ENCODE peak calls at places on chromosomes 5 and 9, in six cellular contexts. N is cardiac fibroblast, K is brain microvascular endothelial cell, Y is keratinocyte, O is endodermal cell, R is prostate gland. B is an unnamed sample.

GRCh38 chr9:105884416-105884815 is 190.1 kb downstream of the TMEM38B start:
- DNase-seq in N (no peak), K (no peak), Y (no peak), O (no peak), R (no peak), B (no peak)

GRCh38 chr5:66742083-66742895 is 146.1 kb downstream of the MAST4 start:
- DNase-seq in N (peak), K (peak), Y (no peak), O (peak), R (peak), B (no peak)

GRCh38 chr9:133968966-133969617 is 23.0 kb downstream of the VAV2 start:
- DNase-seq in N (no peak), K (no peak), Y (no peak), O (no peak), R (no peak), B (no peak)

GRCh38 chr9:136012651-136013050 is 51.5 kb upstream of the UBAC1 start:
- DNase-seq in N (peak), K (no peak), Y (no peak), O (peak), R (no peak), B (peak)

GRCh38 chr5:175520321-175520720 is 42.0 kb downstream of the SFXN1 start:
- DNase-seq in N (no peak), K (no peak), Y (no peak), O (no peak), R (no peak), B (no peak)

GRCh38 chr5:14644623-14645237 is 19.8 kb upstream of the OTULIN start:
- DNase-seq in N (no peak), K (no peak), Y (no peak), O (no peak), R (no peak), B (no peak)

GRCh38 chr5:129148-129547 is 37.2 kb downstream of the PLEKHG4B start:
- DNase-seq in N (no peak), K (no peak), Y (no peak), O (no peak), R (no peak), B (no peak)

GRCh38 chr5:154813736-154814135 is 36.7 kb downstream of the FAXDC2 start:
- DNase-seq in N (no peak), K (no peak), Y (no peak), O (no peak), R (no peak), B (no peak)

GRCh38 chr9:101486693-101487442 is 46.8 kb upstream of the RNF20 start:
- DNase-seq in N (peak), K (no peak), Y (no peak), O (peak), R (peak), B (peak)

GRCh38 chr5:37704406-37704805 is 135.4 kb downstream of the GDNF start:
- DNase-seq in N (peak), K (no peak), Y (no peak), O (no peak), R (no peak), B (no peak)

GRCh38 chr5:6592611-6593010 is 40.2 kb downstream of the NSUN2 start:
- DNase-seq in N (peak), K (no peak), Y (no peak), O (peak), R (no peak), B (no peak)

GRCh38 chr9:131473891-131474290 is 28.8 kb upstream of the POMT1 start:
- DNase-seq in N (no peak), K (no peak), Y (no peak), O (no peak), R (no peak), B (no peak)

GRCh38 chr5:172434246-172434645 is 20.1 kb downstream of the SH3PXD2B start:
- DNase-seq in N (no peak), K (no peak), Y (no peak), O (no peak), R (no peak), B (no peak)

GRCh38 chr5:134561871-134562296 is 36.4 kb downstream of the JADE2 start:
- DNase-seq in N (peak), K (peak), Y (no peak), O (peak), R (no peak), B (peak)

GRCh38 chr9:135126480-135127187 is 39.2 kb downstream of the OLFM1 start:
- DNase-seq in N (no peak), K (no peak), Y (peak), O (peak), R (peak), B (no peak)

GRCh38 chr9:116372786-116373185 is 219.2 kb downstream of the PAPPA start:
- DNase-seq in N (no peak), K (no peak), Y (no peak), O (no peak), R (no peak), B (no peak)

GRCh38 chr5:16784843-16785791 is 151.0 kb downstream of the MYO10 start:
- DNase-seq in N (peak), K (no peak), Y (no peak), O (no peak), R (no peak), B (no peak)

GRCh38 chr9:80995759-80996158 is 693.6 kb downstream of the TLE1 start:
- DNase-seq in N (peak), K (peak), Y (peak), O (no peak), R (no peak), B (peak)

GRCh38 chr5:6454628-6455053 is 6.0 kb downstream of the UBE2QL1 start:
- DNase-seq in N (no peak), K (no peak), Y (no peak), O (no peak), R (no peak), B (no peak)

GRCh38 chr9:134268308-134268724 is 57.9 kb upstream of the RXRA start:
- DNase-seq in N (no peak), K (no peak), Y (no peak), O (no peak), R (no peak), B (no peak)

GRCh38 chr9:130023147-130023787 is 19.7 kb downstream of the FNBP1 start:
- DNase-seq in N (no peak), K (no peak), Y (no peak), O (no peak), R (no peak), B (no peak)

GRCh38 chr5:130164966-130165365 is 260.7 kb downstream of the CHSY3 start:
- DNase-seq in N (peak), K (peak), Y (no peak), O (no peak), R (no peak), B (peak)

GRCh38 chr5:127957701-127958190 is 125.8 kb upstream of the SLC12A2 start:
- DNase-seq in N (no peak), K (no peak), Y (no peak), O (no peak), R (no peak), B (no peak)

GRCh38 chr5:77486344-77486962 is 5.7 kb downstream of the WDR41 start:
- DNase-seq in N (no peak), K (no peak), Y (peak), O (no peak), R (peak), B (no peak)

GRCh38 chr9:94865599-94866456 is 139.3 kb downstream of the AOPEP start:
- DNase-seq in N (peak), K (no peak), Y (no peak), O (peak), R (no peak), B (peak)

GRCh38 chr5:1885476-1885755 is 2.7 kb upstream of the IRX4 start:
- DNase-seq in N (no peak), K (no peak), Y (no peak), O (peak), R (no peak), B (no peak)

GRCh38 chr9:77759391-77759790 is 111.3 kb upstream of the GNA14 start:
- DNase-seq in N (no peak), K (no peak), Y (no peak), O (no peak), R (no peak), B (no peak)

GRCh38 chr9:81202292-81202691 is 487.1 kb downstream of the TLE1 start:
- DNase-seq in N (no peak), K (no peak), Y (no peak), O (no peak), R (no peak), B (no peak)

GRCh38 chr5:26805076-26805475 is 233.3 kb downstream of the CDH9 start:
- DNase-seq in N (no peak), K (no peak), Y (no peak), O (no peak), R (no peak), B (no peak)

GRCh38 chr5:84115727-84116126 is 269.0 kb downstream of the EDIL3 start:
- DNase-seq in N (no peak), K (no peak), Y (no peak), O (no peak), R (no peak), B (no peak)

GRCh38 chr5:68304421-68305052 is 89.0 kb downstream of the PIK3R1 start:
- DNase-seq in N (no peak), K (no peak), Y (no peak), O (no peak), R (no peak), B (no peak)
- H3K4me3 ChIP-seq in N (no peak), K (no peak), Y (no peak), O (no peak), R (no peak), B (no peak)

GRCh38 chr5:133230823-133231578 is 179.2 kb downstream of the HSPA4 start:
- DNase-seq in N (no peak), K (no peak), Y (no peak), O (no peak), R (no peak), B (no peak)

GRCh38 chr5:133227897-133228296 is 176.1 kb downstream of the HSPA4 start:
- DNase-seq in N (no peak), K (no peak), Y (no peak), O (no peak), R (no peak), B (no peak)

GRCh38 chr5:133232011-133232410 is 180.2 kb downstream of the HSPA4 start:
- DNase-seq in N (no peak), K (no peak), Y (no peak), O (no peak), R (no peak), B (no peak)

GRCh38 chr5:133228316-133228715 is 176.5 kb downstream of the HSPA4 start:
- DNase-seq in N (no peak), K (no peak), Y (peak), O (no peak), R (no peak), B (no peak)

DNA sequence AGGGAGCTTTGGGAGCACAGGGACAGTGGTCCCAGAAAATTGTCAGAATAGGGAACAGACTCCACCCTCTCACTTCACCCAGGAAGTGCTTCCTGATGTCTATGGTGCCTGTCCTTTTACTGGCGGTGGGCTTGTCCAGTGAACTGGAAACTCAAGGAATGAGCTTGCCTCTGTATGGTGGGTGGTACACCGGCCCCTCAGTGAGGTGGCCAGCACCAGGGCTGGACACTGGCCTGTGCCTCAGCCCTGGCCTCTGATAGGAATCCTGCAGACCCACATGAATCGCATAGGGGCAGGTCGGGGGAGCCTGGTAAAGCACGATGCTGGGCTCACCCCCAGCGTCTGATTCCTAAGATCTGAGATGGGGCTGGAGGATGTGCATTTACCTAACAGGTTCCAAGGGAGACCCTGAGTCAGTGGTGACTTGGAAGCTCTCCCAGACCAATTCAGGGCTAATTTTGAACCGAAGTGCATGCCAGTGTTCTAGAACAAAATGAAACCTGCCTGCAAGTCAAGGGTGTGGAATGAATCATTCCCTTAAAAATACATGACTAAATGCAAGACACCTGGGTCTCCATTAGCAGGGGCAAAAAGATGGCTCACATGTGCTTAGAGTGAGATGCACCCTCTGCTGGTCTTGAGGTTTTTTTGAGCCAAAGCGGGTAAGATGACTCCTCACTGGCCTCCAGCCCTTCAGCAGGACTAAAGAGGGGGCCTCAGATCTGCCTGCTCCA is 178.3 kb downstream of the HSPA4 start:
- DNase-seq in N (no peak), K (no peak), Y (peak), O (peak), R (no peak), B (no peak)
- TF ChIP-seq CTCF in N (no peak), K (no peak), Y (no peak), O (no peak), R (no peak), B (no peak)

DNA sequence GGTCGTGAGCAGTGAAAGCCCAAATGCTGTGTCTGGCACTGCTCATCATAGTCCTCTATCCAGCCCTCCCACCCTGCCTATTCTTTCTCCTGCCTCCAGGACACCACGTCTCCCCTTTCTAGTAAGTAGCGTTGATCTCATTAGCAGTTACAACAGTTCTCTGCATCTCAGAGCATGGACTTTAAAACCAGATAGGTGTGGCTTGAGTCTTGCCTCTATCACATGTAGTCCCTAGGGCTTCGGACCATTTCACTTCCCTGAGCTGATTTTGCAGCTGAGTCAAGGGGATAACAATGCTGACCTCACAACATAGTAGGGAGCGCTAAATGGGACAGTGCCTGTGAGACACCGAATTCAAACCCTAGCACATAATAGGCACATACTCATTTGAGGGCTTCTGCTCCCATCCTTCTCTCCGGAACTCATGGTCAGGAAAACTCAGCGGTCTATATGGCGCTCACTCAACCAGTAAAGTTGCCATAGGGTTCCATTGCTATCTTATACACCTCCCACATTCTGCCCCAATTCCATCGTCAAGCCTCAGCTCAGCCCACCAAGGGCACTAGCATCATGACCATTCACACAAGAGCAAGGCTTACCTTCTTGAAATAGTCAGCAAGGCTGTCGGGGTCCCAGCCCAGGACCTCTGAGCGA is 515 bp downstream of the LCP2 start:
- DNase-seq in N (no peak), K (no peak), Y (no peak), O (no peak), R (no peak), B (no peak)
- H3K4me3 ChIP-seq in N (no peak), K (no peak), Y (no peak), O (no peak), R (peak), B (no peak)

GRCh38 chr9:35111006-35111933 is 4.4 kb downstream of the ATOSB start:
- DNase-seq in N (peak), K (peak), Y (peak), O (peak), R (peak), B (peak)
- TF ChIP-seq CTCF in N (no peak), K (no peak), Y (no peak), O (no peak), R (peak), B (no peak)

DNA sequence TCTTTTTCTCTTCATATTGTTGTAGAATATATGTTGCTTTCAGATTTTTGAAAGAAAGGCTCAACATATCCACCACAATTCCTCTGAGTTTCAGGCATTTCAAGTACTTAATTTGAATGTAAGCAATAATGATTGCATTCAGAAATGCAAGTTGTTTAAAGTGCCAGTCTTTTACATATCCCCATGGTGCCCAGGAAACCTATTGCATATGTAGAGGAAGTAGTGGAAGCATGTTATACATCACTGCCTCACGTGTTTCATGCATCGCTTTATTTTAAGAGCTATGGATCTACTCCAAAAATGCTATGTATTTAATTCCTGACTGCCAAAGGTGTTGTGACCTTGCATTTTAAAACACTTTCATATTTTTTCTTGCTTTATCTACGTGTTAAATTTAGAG is 28.1 kb downstream of the CPEB4 start:
- DNase-seq in N (no peak), K (no peak), Y (no peak), O (no peak), R (no peak), B (no peak)
- H3K4me3 ChIP-seq in N (no peak), K (no peak), Y (no peak), O (no peak), R (no peak), B (no peak)

GRCh38 chr5:147690595-147690994 is 91.9 kb downstream of the JAKMIP2 start:
- DNase-seq in N (no peak), K (no peak), Y (no peak), O (peak), R (no peak), B (no peak)
- TF ChIP-seq CTCF in N (no peak), K (peak), Y (peak), O (peak), R (no peak), B (no peak)